ENCODE peak calls at places on chromosome 18, in five cellular contexts. G is myocyte, Z is A549, I is astrocyte, S is Kasumi-1. F is an unnamed sample.

GRCh38 chr18:30698571-30698970 is 344.0 kb downstream of the DSC3 start:
- DNase-seq in G (no peak), Z (no peak), I (no peak), S (no peak), F (no peak)

GRCh38 chr18:3984163-3984757 is 470.8 kb downstream of the DLGAP1 start:
- DNase-seq in G (peak), Z (no peak), I (peak), S (no peak), F (no peak)

GRCh38 chr18:54233228-54233625 is 8.8 kb upstream of the MBD2 start:
- DNase-seq in G (no peak), Z (no peak), I (no peak), S (no peak), F (no peak)

GRCh38 chr18:79384834-79385233 is 10.9 kb upstream of the NFATC1 start:
- DNase-seq in G (no peak), Z (no peak), I (no peak), S (no peak), F (no peak)

GRCh38 chr18:50272593-50272992 is 6.3 kb upstream of the CFAP53 start:
- DNase-seq in G (no peak), Z (no peak), I (no peak), S (no peak), F (no peak)

GRCh38 chr18:49628993-49629795 is 67.3 kb downstream of the LIPG start:
- DNase-seq in G (peak), Z (no peak), I (no peak), S (no peak), F (no peak)

GRCh38 chr18:31942301-31942998 is 478 bp downstream of the TRAPPC8 start:
- DNase-seq in G (peak), Z (peak), I (peak), S (peak), F (peak)

GRCh38 chr18:24558403-24558802 is 98.0 kb downstream of the HRH4 start:
- DNase-seq in G (no peak), Z (no peak), I (no peak), S (no peak), F (no peak)

GRCh38 chr18:48019557-48019956 is 89.1 kb upstream of the SMAD2 start:
- DNase-seq in G (no peak), Z (no peak), I (no peak), S (no peak), F (no peak)

GRCh38 chr18:3554091-3554601 is 104.2 kb downstream of the TGIF1 start:
- DNase-seq in G (peak), Z (no peak), I (peak), S (no peak), F (no peak)

GRCh38 chr18:59909289-59910036 is 9.7 kb downstream of the PMAIP1 start:
- DNase-seq in G (no peak), Z (no peak), I (peak), S (no peak), F (no peak)

GRCh38 chr18:12891561-12891960 is 7.5 kb upstream of the PTPN2 start:
- DNase-seq in G (no peak), Z (no peak), I (no peak), S (no peak), F (no peak)

GRCh38 chr18:44882163-44882881 is 201.6 kb downstream of the SETBP1 start:
- DNase-seq in G (peak), Z (no peak), I (no peak), S (no peak), F (no peak)

GRCh38 chr18:22108674-22109073 is 60.7 kb upstream of the GATA6 start:
- DNase-seq in G (no peak), Z (no peak), I (no peak), S (no peak), F (peak)

GRCh38 chr18:32378705-32379104 is 92.0 kb downstream of the GAREM1 start:
- DNase-seq in G (peak), Z (no peak), I (peak), S (no peak), F (no peak)

GRCh38 chr18:48680871-48681270 is 142.0 kb downstream of the CTIF start:
- DNase-seq in G (no peak), Z (no peak), I (no peak), S (no peak), F (no peak)

GRCh38 chr18:24616638-24617037 is 156.2 kb downstream of the HRH4 start:
- DNase-seq in G (no peak), Z (no peak), I (no peak), S (no peak), F (no peak)

GRCh38 chr18:41967680-41968079 is 12.6 kb downstream of the PIK3C3 start:
- DNase-seq in G (peak), Z (no peak), I (no peak), S (no peak), F (no peak)

GRCh38 chr18:54250846-54251251 is 18.5 kb upstream of the POLI start:
- DNase-seq in G (peak), Z (no peak), I (no peak), S (no peak), F (no peak)

GRCh38 chr18:9057646-9058045 is 44.9 kb upstream of the NDUFV2 start:
- DNase-seq in G (no peak), Z (no peak), I (no peak), S (no peak), F (no peak)

GRCh38 chr18:36580266-36580665 is 248.5 kb downstream of the TPGS2 start:
- DNase-seq in G (peak), Z (no peak), I (peak), S (no peak), F (no peak)

GRCh38 chr18:22493255-22493654 is 75.5 kb upstream of the CTAGE1 start:
- DNase-seq in G (no peak), Z (no peak), I (no peak), S (no peak), F (no peak)

GRCh38 chr18:475202-475624 is 25.3 kb downstream of the COLEC12 start:
- DNase-seq in G (no peak), Z (no peak), I (peak), S (no peak), F (peak)

GRCh38 chr18:47996091-47996541 is 65.7 kb upstream of the SMAD2 start:
- DNase-seq in G (peak), Z (no peak), I (no peak), S (no peak), F (no peak)

GRCh38 chr18:76875390-76876330 is 53.3 kb downstream of the ZNF236 start:
- DNase-seq in G (peak), Z (peak), I (no peak), S (peak), F (no peak)

GRCh38 chr18:57813245-57813644 is 10.1 kb upstream of the ATP8B1 start:
- DNase-seq in G (no peak), Z (peak), I (peak), S (no peak), F (peak)

GRCh38 chr18:48360376-48361021 is 48.7 kb downstream of the ZBTB7C start:
- DNase-seq in G (no peak), Z (no peak), I (no peak), S (no peak), F (no peak)

GRCh38 chr18:62420513-62421209 is 95.6 kb downstream of the TNFRSF11A start:
- DNase-seq in G (no peak), Z (peak), I (peak), S (no peak), F (no peak)

GRCh38 chr18:40855661-40856060 is 1099.4 kb upstream of the PIK3C3 start:
- DNase-seq in G (no peak), Z (no peak), I (no peak), S (no peak), F (no peak)

F was measured in H54.